ENCODE peak calls at places on chromosome 21, in ten cellular contexts. T, K, H, Y, I, C, O, M, Q and J are unnamed samples.

GRCh38 chr21:45019076-45019886 is 55.1 kb upstream of the ADARB1 start:
- ATAC-seq in T (peak), K (no peak), H (peak), Y (no peak), I (no peak), C (peak), O (no peak), M (peak), Q (peak), J (peak)

GRCh38 chr21:14706712-14707111 is 160.6 kb upstream of the SAMSN1 start:
- ATAC-seq in T (no peak), K (no peak), H (no peak), Y (no peak), I (no peak), C (no peak), O (no peak), M (no peak), Q (no peak), J (no peak)

GRCh38 chr21:45110873-45111624 is 36.7 kb downstream of the ADARB1 start:
- ATAC-seq in T (peak), K (no peak), H (peak), Y (no peak), I (no peak), C (peak), O (no peak), M (no peak), Q (peak), J (no peak)

GRCh38 chr21:44907225-44907965 is 13.3 kb downstream of the ITGB2 start:
- ATAC-seq in T (peak), K (no peak), H (no peak), Y (no peak), I (no peak), C (no peak), O (no peak), M (no peak), Q (no peak), J (no peak)

GRCh38 chr21:45430521-45431501 is 25.8 kb downstream of the COL18A1 start:
- ATAC-seq in T (no peak), K (peak), H (no peak), Y (no peak), I (no peak), C (no peak), O (no peak), M (no peak), Q (no peak), J (no peak)

GRCh38 chr21:29257701-29258100 is 41.0 kb upstream of the BACH1 start:
- ATAC-seq in T (no peak), K (no peak), H (no peak), Y (no peak), I (no peak), C (no peak), O (no peak), M (no peak), Q (no peak), J (no peak)

GRCh38 chr21:35565204-35565611 is 495.1 kb downstream of the SETD4 start:
- ATAC-seq in T (no peak), K (no peak), H (no peak), Y (no peak), I (no peak), C (peak), O (no peak), M (peak), Q (peak), J (no peak)

GRCh38 chr21:46551636-46552241 is 53.1 kb downstream of the S100B start:
- ATAC-seq in T (peak), K (peak), H (peak), Y (peak), I (no peak), C (peak), O (peak), M (no peak), Q (no peak), J (no peak)

GRCh38 chr21:43716376-43717165 is 2.4 kb upstream of the PDXK start:
- ATAC-seq in T (peak), K (no peak), H (no peak), Y (no peak), I (no peak), C (no peak), O (no peak), M (no peak), Q (no peak), J (no peak)

GRCh38 chr21:15121655-15122120 is 56.9 kb upstream of the NRIP1 start:
- ATAC-seq in T (no peak), K (no peak), H (peak), Y (no peak), I (peak), C (peak), O (no peak), M (peak), Q (peak), J (peak)

GRCh38 chr21:34179204-34179935 is 106.0 kb downstream of the MRPS6 start:
- ATAC-seq in T (no peak), K (no peak), H (no peak), Y (no peak), I (no peak), C (no peak), O (no peak), M (no peak), Q (no peak), J (no peak)

GRCh38 chr21:42172596-42173483 is 46.1 kb upstream of the ABCG1 start:
- ATAC-seq in T (no peak), K (no peak), H (no peak), Y (no peak), I (no peak), C (no peak), O (no peak), M (no peak), Q (no peak), J (no peak)

GRCh38 chr21:34824314-34824713 is 155.5 kb downstream of the CLIC6 start:
- ATAC-seq in T (no peak), K (no peak), H (no peak), Y (no peak), I (no peak), C (no peak), O (no peak), M (no peak), Q (no peak), J (no peak)

GRCh38 chr21:36260802-36261201 is 59.2 kb upstream of the MORC3 start:
- ATAC-seq in T (peak), K (no peak), H (no peak), Y (no peak), I (no peak), C (peak), O (no peak), M (no peak), Q (no peak), J (no peak)

GRCh38 chr21:42695324-42696025 is 42.1 kb downstream of the PDE9A start:
- ATAC-seq in T (no peak), K (no peak), H (no peak), Y (no peak), I (no peak), C (no peak), O (no peak), M (peak), Q (peak), J (peak)

GRCh38 chr21:41195311-41195710 is 27.4 kb downstream of the BACE2 start:
- ATAC-seq in T (peak), K (no peak), H (no peak), Y (no peak), I (no peak), C (peak), O (no peak), M (no peak), Q (no peak), J (no peak)

GRCh38 chr21:14452842-14453241 is 69.9 kb upstream of the HSPA13 start:
- ATAC-seq in T (no peak), K (no peak), H (no peak), Y (no peak), I (no peak), C (no peak), O (no peak), M (no peak), Q (no peak), J (no peak)

GRCh38 chr21:37564341-37564923 is 197.9 kb downstream of the DYRK1A start:
- ATAC-seq in T (peak), K (peak), H (peak), Y (peak), I (peak), C (peak), O (peak), M (peak), Q (peak), J (peak)

GRCh38 chr21:44018813-44019567 is 6.9 kb downstream of the TRAPPC10 start:
- ATAC-seq in T (no peak), K (no peak), H (no peak), Y (no peak), I (no peak), C (no peak), O (peak), M (no peak), Q (no peak), J (no peak)

GRCh38 chr21:29114765-29115164 is 15.7 kb upstream of the MAP3K7CL start:
- ATAC-seq in T (no peak), K (peak), H (no peak), Y (no peak), I (no peak), C (no peak), O (no peak), M (no peak), Q (no peak), J (no peak)

GRCh38 chr21:36428789-36429671 is 43.8 kb downstream of the CHAF1B start:
- ATAC-seq in T (no peak), K (no peak), H (no peak), Y (no peak), I (no peak), C (no peak), O (no peak), M (no peak), Q (no peak), J (no peak)

GRCh38 chr21:15520811-15521643 is 208.8 kb upstream of the USP25 start:
- ATAC-seq in T (no peak), K (no peak), H (peak), Y (peak), I (no peak), C (peak), O (no peak), M (no peak), Q (no peak), J (no peak)

GRCh38 chr21:42242611-42243010 is 23.7 kb downstream of the ABCG1 start:
- ATAC-seq in T (peak), K (no peak), H (no peak), Y (no peak), I (no peak), C (no peak), O (no peak), M (no peak), Q (no peak), J (no peak)

GRCh38 chr21:42063206-42063577 is 7.9 kb upstream of the UMODL1 start:
- ATAC-seq in T (peak), K (no peak), H (peak), Y (no peak), I (no peak), C (peak), O (no peak), M (peak), Q (peak), J (no peak)

GRCh38 chr21:36678538-36678937 is 20.4 kb upstream of the SIM2 start:
- ATAC-seq in T (no peak), K (no peak), H (no peak), Y (no peak), I (no peak), C (no peak), O (no peak), M (no peak), Q (no peak), J (no peak)

GRCh38 chr21:42390193-42390592 is 5.7 kb downstream of the TMPRSS3 start:
- ATAC-seq in T (no peak), K (no peak), H (no peak), Y (no peak), I (no peak), C (no peak), O (no peak), M (no peak), Q (no peak), J (no peak)

GRCh38 chr21:22342855-22343254 is 1344.6 kb downstream of the NCAM2 start:
- ATAC-seq in T (no peak), K (no peak), H (no peak), Y (no peak), I (no peak), C (no peak), O (no peak), M (no peak), Q (no peak), J (no peak)

GRCh38 chr21:39125752-39126485 is 57.3 kb downstream of the PSMG1 start:
- ATAC-seq in T (peak), K (peak), H (peak), Y (peak), I (peak), C (peak), O (no peak), M (peak), Q (peak), J (peak)

GRCh38 chr21:42799516-42799915 is 79.8 kb downstream of the WDR4 start:
- ATAC-seq in T (peak), K (peak), H (no peak), Y (no peak), I (no peak), C (peak), O (peak), M (no peak), Q (no peak), J (no peak)

GRCh38 chr21:32007461-32007860 is 134.6 kb downstream of the HUNK start:
- ATAC-seq in T (no peak), K (peak), H (no peak), Y (no peak), I (no peak), C (no peak), O (no peak), M (no peak), Q (no peak), J (no peak)

GRCh38 chr21:38832664-38833063 is 26.9 kb downstream of the ETS2 start:
- ATAC-seq in T (no peak), K (no peak), H (no peak), Y (no peak), I (no peak), C (no peak), O (no peak), M (no peak), Q (no peak), J (no peak)

GRCh38 chr21:32507342-32507919 is 77.9 kb downstream of the TCP10L start:
- ATAC-seq in T (no peak), K (no peak), H (no peak), Y (no peak), I (no peak), C (no peak), O (no peak), M (no peak), Q (no peak), J (no peak)

GRCh38 chr21:38777521-38777920 is 28.2 kb upstream of the ETS2 start:
- ATAC-seq in T (peak), K (no peak), H (peak), Y (peak), I (no peak), C (no peak), O (no peak), M (no peak), Q (no peak), J (no peak)

GRCh38 chr21:40717008-40717407 is 129.9 kb downstream of the DSCAM start:
- ATAC-seq in T (no peak), K (no peak), H (no peak), Y (no peak), I (no peak), C (no peak), O (no peak), M (no peak), Q (no peak), J (no peak)

GRCh38 chr21:42269382-42269781 is 45.8 kb downstream of the TFF3 start:
- ATAC-seq in T (no peak), K (no peak), H (no peak), Y (no peak), I (no peak), C (no peak), O (peak), M (no peak), Q (no peak), J (no peak)

GRCh38 chr21:29487154-29487553 is 188.4 kb downstream of the BACH1 start:
- ATAC-seq in T (no peak), K (no peak), H (no peak), Y (no peak), I (no peak), C (no peak), O (no peak), M (peak), Q (no peak), J (no peak)